ENCODE peak calls at places on chromosomes 7 and 10, in nine cellular contexts. C, N, B, Y, X, O, K, P and E are unnamed samples.

GRCh38 chr7:81655271-81655670 is 114.6 kb downstream of the HGF start:
- DNase-seq in C (no peak), P (no peak), X (no peak), K (no peak), Y (no peak), B (no peak), O (no peak), N (no peak), E (no peak)

GRCh38 chr10:10133271-10133670 is 884.4 kb upstream of the CELF2 start:
- DNase-seq in C (no peak), P (no peak), K (no peak), X (no peak), O (no peak), Y (no peak), B (no peak), N (no peak), E (no peak)

GRCh38 chr7:95545007-95545615 is 51.2 kb downstream of the PDK4 start:
- DNase-seq in P (peak; percentile 72), C (peak; percentile 14), K (no peak), B (no peak), O (peak; percentile 34), Y (peak; percentile 53), X (no peak), N (no peak), E (no peak)

GRCh38 chr7:2687338-2687869 is 598 bp upstream of the AMZ1 start:
- DNase-seq in C (no peak), B (no peak), P (no peak), X (no peak), O (no peak), N (no peak), K (no peak), Y (no peak), E (no peak)

GRCh38 chr7:100219271-100219737 is 445 bp upstream of the PVRIG start:
- DNase-seq in P (no peak), B (no peak), O (no peak), K (no peak), X (peak; percentile 52), N (peak; percentile 14), C (no peak), Y (no peak), E (no peak)

GRCh38 chr7:124171068-124171467 is 138.2 kb upstream of the TMEM229A start:
- DNase-seq in X (no peak), P (no peak), C (peak; percentile 7), N (no peak), O (peak; percentile 37), Y (no peak), K (no peak), B (no peak), E (no peak)

GRCh38 chr10:33331020-33331557 is 3.4 kb downstream of the NRP1 start:
- DNase-seq in Y (no peak), K (no peak), P (no peak), B (no peak), O (no peak), C (no peak), X (no peak), N (no peak), E (no peak)

GRCh38 chr7:77537595-77538185 is 595 bp downstream of the PTPN12 start:
- DNase-seq in N (peak; percentile 27), X (peak; percentile 34), C (peak; percentile 71), K (no peak), Y (peak; percentile 35), O (no peak), B (no peak), P (peak; percentile 23), E (peak; percentile 11)

GRCh38 chr7:1847260-1848001 is 177.4 kb downstream of the ELFN1 start:
- DNase-seq in K (peak; percentile 66), O (no peak), B (peak; percentile 4), N (no peak), P (no peak), Y (no peak), C (no peak), X (no peak), E (no peak)

GRCh38 chr10:10847313-10847712 is 170.4 kb upstream of the CELF2 start:
- DNase-seq in B (no peak), C (no peak), X (no peak), P (no peak), K (no peak), O (no peak), N (no peak), Y (no peak), E (no peak)

GRCh38 chr7:32892521-32893224 is 1.1 kb upstream of the KBTBD2 start:
- DNase-seq in K (peak; percentile 80), P (peak; percentile 25), N (peak; percentile 45), Y (peak; percentile 50), O (no peak), C (peak; percentile 78), B (peak; percentile 33), X (peak; percentile 78), E (peak; percentile 20)

GRCh38 chr10:88990528-88991160 is at the start of gene FAS:
- DNase-seq in O (no peak), Y (peak; percentile 73), B (peak; percentile 72), X (peak; percentile 82), K (peak; percentile 90), N (peak; percentile 83), C (peak; percentile 11), P (peak; percentile 68), E (peak; percentile 79)

GRCh38 chr10:113782986-113783704 is 31.7 kb downstream of the PLEKHS1 start:
- DNase-seq in N (no peak), X (no peak), O (no peak), B (no peak), P (no peak), K (no peak), C (no peak), Y (no peak), E (no peak)

GRCh38 chr7:33719059-33719581 is 186.2 kb upstream of the BMPER start:
- DNase-seq in P (peak; percentile 14), Y (peak; percentile 63), N (no peak), C (no peak), B (peak; percentile 58), K (no peak), O (no peak), X (no peak), E (no peak)

GRCh38 chr10:74681917-74682627 is 144.3 kb upstream of the KAT6B start:
- DNase-seq in N (no peak), B (no peak), O (no peak), P (no peak), K (no peak), Y (no peak), X (no peak), C (no peak), E (no peak)

GRCh38 chr7:97346349-97346748 is 228.9 kb downstream of the SDHAF3 start:
- DNase-seq in B (no peak), Y (no peak), K (no peak), C (no peak), P (no peak), N (no peak), O (no peak), X (no peak), E (no peak)

GRCh38 chr10:76544789-76545188 is 1092.8 kb downstream of the KCNMA1 start:
- DNase-seq in B (no peak), N (no peak), P (no peak), X (no peak), K (no peak), Y (no peak), C (no peak), O (no peak), E (no peak)

GRCh38 chr10:72025400-72025799 is 61.2 kb downstream of the CHST3 start:
- DNase-seq in K (no peak), O (no peak), B (no peak), X (no peak), P (no peak), N (no peak), Y (no peak), C (no peak), E (no peak)

GRCh38 chr7:105583061-105583460 is 1.8 kb upstream of the EFCAB10 start:
- DNase-seq in B (no peak), K (no peak), P (no peak), N (no peak), X (no peak), C (no peak), Y (no peak), O (no peak), E (no peak)

GRCh38 chr7:4861673-4862072 is at the start of gene PAPOLB:
- DNase-seq in N (no peak), C (no peak), K (no peak), B (no peak), O (no peak), Y (no peak), P (no peak), X (no peak), E (no peak)

GRCh38 chr7:44062180-44062902 is 3.0 kb downstream of the PGAM2 start:
- DNase-seq in Y (no peak), C (no peak), K (peak; percentile 72), N (no peak), X (no peak), O (no peak), B (peak; percentile 26), P (no peak), E (no peak)
- H3K27ac ChIP-seq in Y (no peak overlapping the region), C (no peak overlapping the region), K (no peak overlapping the region), N (no peak overlapping the region), X (no peak overlapping the region), O (no peak overlapping the region), B (peak overlapping the region; percentile 53), P (no peak overlapping the region), E (no peak overlapping the region)

DNA sequence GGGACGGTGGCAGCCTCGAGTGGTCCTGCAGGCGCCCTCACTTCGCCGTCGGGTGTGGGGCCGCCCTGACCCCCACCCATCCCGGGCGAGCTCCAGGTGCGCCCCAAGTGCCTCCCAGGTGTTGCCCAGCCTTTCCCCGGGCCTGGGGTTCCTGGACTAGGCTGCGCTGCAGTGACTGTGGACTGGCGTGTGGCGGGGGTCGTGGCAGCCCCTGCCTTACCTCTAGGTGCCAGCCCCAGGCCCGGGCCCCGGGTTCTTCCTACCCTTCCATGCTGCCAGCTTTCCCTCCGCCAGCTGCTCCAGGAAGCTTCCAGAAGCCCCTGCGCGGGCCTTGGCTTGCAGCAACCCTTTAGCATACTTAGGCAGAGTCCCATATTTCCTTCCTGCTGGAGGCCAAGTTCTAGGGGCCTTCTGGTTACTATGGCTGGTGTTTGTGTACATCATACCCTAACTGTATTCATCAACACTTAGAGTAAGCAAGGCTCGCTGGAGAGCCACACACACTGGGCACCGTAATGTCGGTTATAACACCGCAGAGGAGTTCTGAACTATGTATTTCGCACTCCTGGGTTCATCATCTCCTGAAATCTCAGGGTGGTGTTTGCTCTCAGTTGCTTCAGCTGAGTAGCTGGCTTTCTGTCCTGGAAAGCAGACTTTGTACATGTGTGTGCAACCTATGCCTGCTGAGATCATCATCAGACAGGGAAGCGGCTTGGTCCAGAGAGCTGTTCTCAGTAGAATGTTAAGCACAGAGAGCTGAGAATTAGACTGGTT is 492 bp downstream of the MGMT start:
- DNase-seq in C (no peak), Y (peak; percentile 20), N (no peak), X (peak; percentile 7), P (no peak), B (no peak), K (no peak), O (no peak), E (no peak)
- H3K9me3 ChIP-seq in C (no peaks in the 10 kb centered on the region), Y (no peaks in the 10 kb centered on the region), N (no peaks in the 10 kb centered on the region), X (no peaks in the 10 kb centered on the region), P (no peaks in the 10 kb centered on the region), B (no peaks in the 10 kb centered on the region), K (no peaks in the 10 kb centered on the region), O (peaks cover 4% of the 10 kb centered on the region), E (no peaks in the 10 kb centered on the region)

GRCh38 chr7:128737441-128737840 is 1.7 kb upstream of the CALU start:
- DNase-seq in Y (no peak), C (no peak), O (no peak), B (no peak), P (no peak), N (no peak), K (no peak), X (no peak), E (no peak)
- H3K4me3 ChIP-seq in Y (no peak overlapping the region), C (no peak overlapping the region), O (no peak overlapping the region), B (no peak overlapping the region), P (no peak overlapping the region), N (no peak overlapping the region), K (no peak overlapping the region), X (no peak overlapping the region), E (no peak overlapping the region)

GRCh38 chr7:159099217-159099655 is 45.4 kb downstream of the VIPR2 start:
- DNase-seq in Y (peak; percentile 32), O (no peak), P (no peak), B (no peak), X (no peak), K (peak; percentile 77), C (no peak), N (no peak), E (no peak)
- H3K27ac ChIP-seq in Y (peak overlapping the region; percentile 72), O (no peak overlapping the region), P (no peak overlapping the region), B (peak overlapping the region; percentile 99), X (no peak overlapping the region), K (peak overlapping the region; percentile 98), C (no peak overlapping the region), N (no peak overlapping the region), E (no peak overlapping the region)